ENCODE peak calls at places on chromosomes 11 and 22, in ten cellular contexts. One of them, this sample, is unnamed.

GRCh38 chr22:47296405-47297260 is 534.2 kb downstream of the TBC1D22A start:
- DNase-seq in fibroblast of lung: no peak
- DNase-seq in psoas muscle: no peak
- DNase-seq in right atrium auricular region: peak; percentile 52
- DNase-seq in GM23248: peak; percentile 27
- DNase-seq in PC-3: no peak
- DNase-seq in mucosa of descending colon: no peak
- DNase-seq in HCT116: no peak
- DNase-seq in colonic mucosa: no peak
- DNase-seq in iPS DF 6.9: no peak
- DNase-seq in this sample: peak; percentile 35

GRCh38 chr11:554824-555499 is 5.6 kb downstream of the LMNTD2 start:
- DNase-seq in iPS DF 6.9: peak; percentile 88
- DNase-seq in psoas muscle: peak; percentile 64
- DNase-seq in colonic mucosa: peak; percentile 79
- DNase-seq in PC-3: peak; percentile 81
- DNase-seq in GM23248: peak; percentile 63
- DNase-seq in right atrium auricular region: no peak
- DNase-seq in HCT116: peak; percentile 44
- DNase-seq in mucosa of descending colon: peak; percentile 86
- DNase-seq in fibroblast of lung: peak; percentile 23
- DNase-seq in this sample: peak; percentile 48

GRCh38 chr11:34464591-34465036 is 25.9 kb downstream of the CAT start:
- DNase-seq in PC-3: no peak
- DNase-seq in right atrium auricular region: no peak
- DNase-seq in mucosa of descending colon: no peak
- DNase-seq in fibroblast of lung: no peak
- DNase-seq in iPS DF 6.9: no peak
- DNase-seq in GM23248: no peak
- DNase-seq in psoas muscle: no peak
- DNase-seq in colonic mucosa: no peak
- DNase-seq in HCT116: no peak
- DNase-seq in this sample: no peak

GRCh38 chr11:104812416-104812815 is 85.8 kb downstream of the CASP12 start:
- DNase-seq in iPS DF 6.9: no peak
- DNase-seq in GM23248: no peak
- DNase-seq in right atrium auricular region: no peak
- DNase-seq in mucosa of descending colon: no peak
- DNase-seq in colonic mucosa: no peak
- DNase-seq in HCT116: no peak
- DNase-seq in PC-3: no peak
- DNase-seq in psoas muscle: no peak
- DNase-seq in fibroblast of lung: no peak
- DNase-seq in this sample: no peak

GRCh38 chr11:126175261-126175885 is 36.1 kb downstream of the RPUSD4 start:
- DNase-seq in PC-3: no peak
- DNase-seq in HCT116: no peak
- DNase-seq in psoas muscle: peak; percentile 54
- DNase-seq in iPS DF 6.9: no peak
- DNase-seq in GM23248: peak; percentile 42
- DNase-seq in right atrium auricular region: no peak
- DNase-seq in fibroblast of lung: no peak
- DNase-seq in mucosa of descending colon: no peak
- DNase-seq in colonic mucosa: no peak
- DNase-seq in this sample: no peak

GRCh38 chr11:12215192-12215591 is 104.8 kb downstream of the MICAL2 start:
- DNase-seq in GM23248: no peak
- DNase-seq in colonic mucosa: no peak
- DNase-seq in mucosa of descending colon: no peak
- DNase-seq in iPS DF 6.9: no peak
- DNase-seq in psoas muscle: no peak
- DNase-seq in PC-3: no peak
- DNase-seq in HCT116: no peak
- DNase-seq in right atrium auricular region: no peak
- DNase-seq in fibroblast of lung: no peak
- DNase-seq in this sample: no peak

GRCh38 chr11:59754494-59754858 is 700 bp upstream of the STX3 start:
- DNase-seq in right atrium auricular region: no peak
- DNase-seq in mucosa of descending colon: peak; percentile 45
- DNase-seq in iPS DF 6.9: peak; percentile 2
- DNase-seq in colonic mucosa: peak; percentile 37
- DNase-seq in PC-3: no peak
- DNase-seq in GM23248: peak; percentile 46
- DNase-seq in HCT116: no peak
- DNase-seq in psoas muscle: no peak
- DNase-seq in fibroblast of lung: no peak
- DNase-seq in this sample: no peak

GRCh38 chr11:693415-693831 is 1.6 kb downstream of the DEAF1 start:
- DNase-seq in PC-3: peak; percentile 26
- DNase-seq in right atrium auricular region: no peak
- DNase-seq in mucosa of descending colon: peak; percentile 37
- DNase-seq in HCT116: no peak
- DNase-seq in colonic mucosa: no peak
- DNase-seq in fibroblast of lung: peak; percentile 36
- DNase-seq in GM23248: peak; percentile 55
- DNase-seq in iPS DF 6.9: no peak
- DNase-seq in psoas muscle: no peak
- DNase-seq in this sample: peak; percentile 23

GRCh38 chr11:65796726-65797601 is 10.1 kb downstream of the OVOL1 start:
- DNase-seq in GM23248: no peak
- DNase-seq in PC-3: no peak
- DNase-seq in mucosa of descending colon: no peak
- DNase-seq in fibroblast of lung: no peak
- DNase-seq in HCT116: no peak
- DNase-seq in psoas muscle: no peak
- DNase-seq in right atrium auricular region: no peak
- DNase-seq in colonic mucosa: no peak
- DNase-seq in iPS DF 6.9: no peak
- DNase-seq in this sample: no peak

GRCh38 chr11:3222941-3223905 is 4.6 kb upstream of the MRGPRG start:
- DNase-seq in fibroblast of lung: no peak
- DNase-seq in colonic mucosa: no peak
- DNase-seq in GM23248: no peak
- DNase-seq in psoas muscle: no peak
- DNase-seq in HCT116: no peak
- DNase-seq in right atrium auricular region: no peak
- DNase-seq in iPS DF 6.9: no peak
- DNase-seq in mucosa of descending colon: peak; percentile 14
- DNase-seq in PC-3: no peak
- DNase-seq in this sample: no peak

GRCh38 chr11:116725434-116726221 is 47.2 kb downstream of the BUD13 start:
- DNase-seq in psoas muscle: peak; percentile 46
- DNase-seq in iPS DF 6.9: no peak
- DNase-seq in mucosa of descending colon: peak; percentile 15
- DNase-seq in GM23248: peak; percentile 71
- DNase-seq in HCT116: no peak
- DNase-seq in colonic mucosa: no peak
- DNase-seq in right atrium auricular region: no peak
- DNase-seq in fibroblast of lung: no peak
- DNase-seq in PC-3: no peak
- DNase-seq in this sample: peak; percentile 69

GRCh38 chr11:1478544-1478943 is 8.0 kb downstream of the MOB2 start:
- DNase-seq in PC-3: no peak
- DNase-seq in GM23248: no peak
- DNase-seq in right atrium auricular region: no peak
- DNase-seq in fibroblast of lung: no peak
- DNase-seq in iPS DF 6.9: no peak
- DNase-seq in colonic mucosa: no peak
- DNase-seq in psoas muscle: peak; percentile 12
- DNase-seq in mucosa of descending colon: peak; percentile 28
- DNase-seq in HCT116: no peak
- DNase-seq in this sample: no peak

GRCh38 chr11:26753738-26754504 is 32.1 kb upstream of the SLC5A12 start:
- DNase-seq in iPS DF 6.9: peak; percentile 18
- DNase-seq in HCT116: peak; percentile 2
- DNase-seq in psoas muscle: peak; percentile 18
- DNase-seq in fibroblast of lung: peak; percentile 86
- DNase-seq in mucosa of descending colon: no peak
- DNase-seq in right atrium auricular region: no peak
- DNase-seq in PC-3: peak; percentile 53
- DNase-seq in colonic mucosa: peak; percentile 39
- DNase-seq in GM23248: peak; percentile 83
- DNase-seq in this sample: peak; percentile 18

GRCh38 chr11:134178275-134178674 is 45.5 kb downstream of the NCAPD3 start:
- DNase-seq in HCT116: no peak
- DNase-seq in iPS DF 6.9: no peak
- DNase-seq in PC-3: no peak
- DNase-seq in mucosa of descending colon: no peak
- DNase-seq in psoas muscle: no peak
- DNase-seq in right atrium auricular region: no peak
- DNase-seq in colonic mucosa: no peak
- DNase-seq in GM23248: no peak
- DNase-seq in fibroblast of lung: no peak
- DNase-seq in this sample: no peak

GRCh38 chr11:134173296-134173695 is 50.5 kb downstream of the NCAPD3 start:
- DNase-seq in iPS DF 6.9: no peak
- DNase-seq in colonic mucosa: no peak
- DNase-seq in PC-3: no peak
- DNase-seq in HCT116: no peak
- DNase-seq in GM23248: no peak
- DNase-seq in psoas muscle: no peak
- DNase-seq in right atrium auricular region: no peak
- DNase-seq in mucosa of descending colon: no peak
- DNase-seq in fibroblast of lung: no peak
- DNase-seq in this sample: no peak

GRCh38 chr11:134171951-134172350 is 51.8 kb downstream of the NCAPD3 start:
- DNase-seq in GM23248: no peak
- DNase-seq in HCT116: no peak
- DNase-seq in colonic mucosa: no peak
- DNase-seq in iPS DF 6.9: no peak
- DNase-seq in fibroblast of lung: no peak
- DNase-seq in psoas muscle: no peak
- DNase-seq in mucosa of descending colon: no peak
- DNase-seq in PC-3: no peak
- DNase-seq in right atrium auricular region: no peak
- DNase-seq in this sample: no peak

GRCh38 chr11:134170909-134171281 is 52.9 kb downstream of the NCAPD3 start:
- DNase-seq in mucosa of descending colon: no peak
- DNase-seq in right atrium auricular region: no peak
- DNase-seq in iPS DF 6.9: no peak
- DNase-seq in GM23248: peak; percentile 59
- DNase-seq in HCT116: no peak
- DNase-seq in colonic mucosa: no peak
- DNase-seq in PC-3: no peak
- DNase-seq in psoas muscle: no peak
- DNase-seq in fibroblast of lung: peak; percentile 9
- DNase-seq in this sample: no peak

DNA sequence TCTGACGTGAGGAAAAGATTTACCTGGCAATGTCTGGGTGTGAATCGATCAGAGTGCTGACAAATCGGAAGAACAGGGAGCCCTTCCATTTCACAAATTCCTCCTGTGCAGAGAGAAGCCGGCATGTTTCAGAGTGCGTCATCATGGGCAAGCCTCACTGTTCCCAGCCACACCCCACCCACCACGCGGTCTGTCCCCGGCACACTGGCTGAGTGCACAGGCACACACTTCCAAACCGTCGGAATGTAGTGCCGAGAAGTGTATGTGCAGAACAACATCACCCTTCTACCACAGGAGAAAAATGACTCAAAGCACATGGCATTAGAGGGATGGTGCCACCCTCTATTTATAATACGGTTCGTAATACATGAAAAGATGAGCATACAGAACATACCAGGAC is 47.5 kb downstream of the NCAPD3 start:
- DNase-seq in psoas muscle: no peak
- DNase-seq in HCT116: no peak
- DNase-seq in PC-3: no peak
- DNase-seq in fibroblast of lung: no peak
- DNase-seq in iPS DF 6.9: no peak
- DNase-seq in right atrium auricular region: no peak
- DNase-seq in GM23248: no peak
- DNase-seq in mucosa of descending colon: no peak
- DNase-seq in colonic mucosa: no peak
- DNase-seq in this sample: no peak
- H3K36me3 ChIP-seq in psoas muscle: peaks cover 4% of the 10 kb centered on the region
- H3K36me3 ChIP-seq in HCT116: peaks cover 53% of the 10 kb centered on the region
- H3K36me3 ChIP-seq in PC-3: peaks cover 66% of the 10 kb centered on the region
- H3K36me3 ChIP-seq in fibroblast of lung: peaks cover 6% of the 10 kb centered on the region
- H3K36me3 ChIP-seq in iPS DF 6.9: peaks cover 39% of the 10 kb centered on the region
- H3K36me3 ChIP-seq in right atrium auricular region: peaks cover 24% of the 10 kb centered on the region
- H3K36me3 ChIP-seq in GM23248: peaks cover 42% of the 10 kb centered on the region
- H3K36me3 ChIP-seq in mucosa of descending colon: no peaks in the 10 kb centered on the region
- H3K36me3 ChIP-seq in colonic mucosa: no peaks in the 10 kb centered on the region
- H3K36me3 ChIP-seq in this sample: peaks cover 66% of the 10 kb centered on the region

GRCh38 chr11:128777369-128778011 is 83.6 kb downstream of the FLI1 start:
- DNase-seq in fibroblast of lung: no peak
- DNase-seq in HCT116: no peak
- DNase-seq in PC-3: no peak
- DNase-seq in psoas muscle: no peak
- DNase-seq in colonic mucosa: no peak
- DNase-seq in iPS DF 6.9: no peak
- DNase-seq in GM23248: no peak
- DNase-seq in mucosa of descending colon: no peak
- DNase-seq in right atrium auricular region: no peak
- DNase-seq in this sample: no peak
- H3K36me3 ChIP-seq in fibroblast of lung: no peaks in the 10 kb centered on the region
- H3K36me3 ChIP-seq in HCT116: no peaks in the 10 kb centered on the region
- H3K36me3 ChIP-seq in PC-3: no peaks in the 10 kb centered on the region
- H3K36me3 ChIP-seq in psoas muscle: no peaks in the 10 kb centered on the region
- H3K36me3 ChIP-seq in colonic mucosa: no peaks in the 10 kb centered on the region
- H3K36me3 ChIP-seq in iPS DF 6.9: no peaks in the 10 kb centered on the region
- H3K36me3 ChIP-seq in GM23248: peaks cover 23% of the 10 kb centered on the region
- H3K36me3 ChIP-seq in mucosa of descending colon: no peaks in the 10 kb centered on the region
- H3K36me3 ChIP-seq in right atrium auricular region: peaks cover 14% of the 10 kb centered on the region
- H3K36me3 ChIP-seq in this sample: no peaks in the 10 kb centered on the region

DNA sequence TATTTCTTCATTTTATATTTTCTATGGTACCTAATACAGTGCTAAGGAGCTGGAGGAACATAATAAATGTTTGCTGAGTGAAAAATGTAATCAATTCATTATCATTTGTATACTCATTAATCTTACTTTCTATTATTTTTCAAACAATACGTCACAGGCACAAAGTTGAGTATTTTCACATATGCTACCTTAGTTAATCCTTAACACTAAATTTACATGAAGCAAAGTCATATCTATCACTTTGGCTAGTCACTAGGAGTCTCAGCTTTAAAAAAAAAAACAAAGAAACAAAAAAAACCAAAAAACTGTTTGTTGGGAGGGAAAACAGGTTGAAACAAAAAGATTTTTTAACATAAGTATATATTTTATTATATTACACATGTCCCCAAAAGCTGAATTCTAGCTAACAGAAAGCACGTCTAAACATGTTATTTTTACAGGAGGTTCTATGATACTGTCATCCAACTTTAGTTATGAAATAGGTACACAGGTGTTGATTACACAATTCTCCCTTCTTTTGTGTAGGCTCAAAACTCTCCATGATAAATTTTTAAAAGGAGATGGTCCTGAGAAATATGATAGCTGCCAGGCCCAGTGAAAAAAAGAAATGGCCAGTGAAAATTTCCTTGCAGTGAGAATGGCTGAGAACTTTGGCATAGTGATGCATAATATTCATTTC is 14.3 kb downstream of the HPS5 start:
- DNase-seq in PC-3: no peak
- DNase-seq in psoas muscle: no peak
- DNase-seq in right atrium auricular region: no peak
- DNase-seq in colonic mucosa: no peak
- DNase-seq in HCT116: no peak
- DNase-seq in iPS DF 6.9: no peak
- DNase-seq in mucosa of descending colon: no peak
- DNase-seq in GM23248: no peak
- DNase-seq in fibroblast of lung: no peak
- DNase-seq in this sample: no peak
- H3K36me3 ChIP-seq in PC-3: peaks cover 8% of the 10 kb centered on the region
- H3K36me3 ChIP-seq in psoas muscle: peaks cover 9% of the 10 kb centered on the region
- H3K36me3 ChIP-seq in right atrium auricular region: peaks cover 66% of the 10 kb centered on the region
- H3K36me3 ChIP-seq in colonic mucosa: no peaks in the 10 kb centered on the region
- H3K36me3 ChIP-seq in HCT116: peaks cover 35% of the 10 kb centered on the region
- H3K36me3 ChIP-seq in iPS DF 6.9: peaks cover 6% of the 10 kb centered on the region
- H3K36me3 ChIP-seq in mucosa of descending colon: no peaks in the 10 kb centered on the region
- H3K36me3 ChIP-seq in GM23248: peaks cover 52% of the 10 kb centered on the region
- H3K36me3 ChIP-seq in fibroblast of lung: peaks cover 2% of the 10 kb centered on the region
- H3K36me3 ChIP-seq in this sample: peaks cover 2% of the 10 kb centered on the region

GRCh38 chr11:75891947-75892739 is 77.1 kb downstream of the UVRAG start:
- DNase-seq in mucosa of descending colon: no peak
- DNase-seq in HCT116: no peak
- DNase-seq in right atrium auricular region: no peak
- DNase-seq in psoas muscle: no peak
- DNase-seq in GM23248: no peak
- DNase-seq in iPS DF 6.9: no peak
- DNase-seq in PC-3: no peak
- DNase-seq in fibroblast of lung: no peak
- DNase-seq in colonic mucosa: no peak
- DNase-seq in this sample: no peak
- H3K36me3 ChIP-seq in mucosa of descending colon: no peaks in the 10 kb centered on the region
- H3K36me3 ChIP-seq in HCT116: no peaks in the 10 kb centered on the region
- H3K36me3 ChIP-seq in right atrium auricular region: peaks cover 12% of the 10 kb centered on the region
- H3K36me3 ChIP-seq in psoas muscle: no peaks in the 10 kb centered on the region
- H3K36me3 ChIP-seq in GM23248: no peaks in the 10 kb centered on the region
- H3K36me3 ChIP-seq in iPS DF 6.9: no peaks in the 10 kb centered on the region
- H3K36me3 ChIP-seq in PC-3: peaks cover 5% of the 10 kb centered on the region
- H3K36me3 ChIP-seq in fibroblast of lung: no peaks in the 10 kb centered on the region
- H3K36me3 ChIP-seq in colonic mucosa: no peaks in the 10 kb centered on the region
- H3K36me3 ChIP-seq in this sample: peaks cover 3% of the 10 kb centered on the region